ENCODE peak calls at places on chromosomes 7 and 10, in four cellular contexts. M, P, J and V are unnamed samples.

GRCh38 chr7:17774248-17774647 is 166.0 kb downstream of the SNX13 start:
- DNase-seq in M (no peak), P (no peak), J (no peak), V (no peak)

GRCh38 chr10:36801660-36802059 is 323.7 kb upstream of the ANKRD30A start:
- DNase-seq in M (no peak), P (no peak), J (no peak), V (peak; percentile 29)

GRCh38 chr7:114141415-114141814 is 222.6 kb upstream of the PPP1R3A start:
- DNase-seq in M (no peak), P (no peak), J (no peak), V (no peak)

GRCh38 chr10:108787932-108788331 is 1135.4 kb downstream of the XPNPEP1 start:
- DNase-seq in M (no peak), P (no peak), J (no peak), V (no peak)

GRCh38 chr7:11831727-11832495 is at the start of gene THSD7A:
- DNase-seq in M (no peak), P (no peak), J (peak; percentile 20), V (peak; percentile 45)

GRCh38 chr10:17835688-17836087 is 26.5 kb downstream of the MRC1 start:
- DNase-seq in M (no peak), P (no peak), J (no peak), V (no peak)

GRCh38 chr7:10913457-10913856 is 60.2 kb upstream of the PHF14 start:
- DNase-seq in M (no peak), P (no peak), J (no peak), V (no peak)

GRCh38 chr10:80186364-80187012 is 18.8 kb downstream of the ANXA11 start:
- DNase-seq in M (no peak), P (no peak), J (no peak), V (peak; percentile 52)

GRCh38 chr7:30411897-30412296 is 66.7 kb downstream of the NOD1 start:
- DNase-seq in M (no peak), P (no peak), J (no peak), V (no peak)

GRCh38 chr7:156120552-156120951 is 308.3 kb upstream of the SHH start:
- DNase-seq in M (no peak), P (no peak), J (no peak), V (no peak)

GRCh38 chr7:888081-889024 is 12.0 kb downstream of the GET4 start:
- DNase-seq in M (no peak), P (no peak), J (no peak), V (peak; percentile 72)

GRCh38 chr7:151020231-151020630 is 4.1 kb downstream of the ATG9B start:
- DNase-seq in M (no peak), P (no peak), J (no peak), V (no peak)

GRCh38 chr10:58660577-58661255 is 148.0 kb downstream of the BICC1 start:
- DNase-seq in M (no peak), P (no peak), J (no peak), V (no peak)

GRCh38 chr7:140176271-140176701 is 497 bp downstream of the KDM7A start:
- DNase-seq in M (no peak), P (no peak), J (no peak), V (no peak)

GRCh38 chr7:19984231-19984632 is 210.8 kb upstream of the TMEM196 start:
- DNase-seq in M (no peak), P (no peak), J (no peak), V (no peak)